ENCODE peak calls at places on chromosome 3, in four cellular contexts. V, Y, G and C are unnamed samples.

GRCh38 chr3:45034612-45035252 is 8.6 kb downstream of the CLEC3B start:
- DNase-seq in V (no peak), G (no peak), Y (no peak), C (no peak)

GRCh38 chr3:150410311-150411105 is 2.4 kb downstream of the TSC22D2 start:
- DNase-seq in V (peak; percentile 13), G (no peak), Y (no peak), C (peak; percentile 39)

GRCh38 chr3:13465236-13465958 is 14.7 kb upstream of the HDAC11 start:
- DNase-seq in V (no peak), G (no peak), Y (no peak), C (no peak)

GRCh38 chr3:154428369-154429206 is 1.4 kb downstream of the GPR149 start:
- DNase-seq in G (peak; percentile 60), V (no peak), Y (no peak), C (peak; percentile 42)

GRCh38 chr3:108182339-108182738 is 39.9 kb downstream of the IFT57 start:
- DNase-seq in V (no peak), G (no peak), Y (no peak), C (no peak)

GRCh38 chr3:45736707-45737106 is 47.5 kb downstream of the SACM1L start:
- DNase-seq in V (no peak), Y (no peak), G (no peak), C (no peak)

GRCh38 chr3:173396191-173397041 is 1.1 kb upstream of the NLGN1 start:
- DNase-seq in G (peak; percentile 51), V (no peak), Y (no peak), C (peak; percentile 37)

GRCh38 chr3:53795176-53795575 is 51.0 kb downstream of the CHDH start:
- DNase-seq in G (no peak), Y (no peak), V (no peak), C (no peak)

GRCh38 chr3:67349551-67350174 is 304.7 kb downstream of the SUCLG2 start:
- DNase-seq in G (no peak), Y (peak; percentile 42), V (no peak), C (no peak)

GRCh38 chr3:101719604-101720185 is 4.7 kb upstream of the CEP97 start:
- DNase-seq in Y (no peak), V (no peak), G (no peak), C (no peak)

GRCh38 chr3:115279939-115280338 is 132.9 kb upstream of the ZBTB20 start:
- DNase-seq in G (no peak), Y (no peak), V (no peak), C (no peak)

GRCh38 chr3:187264051-187264450 is 27.5 kb downstream of the MASP1 start:
- DNase-seq in G (no peak), Y (no peak), V (no peak), C (no peak)

GRCh38 chr3:60998855-60999254 is 252.4 kb downstream of the FHIT start:
- DNase-seq in Y (no peak), V (no peak), G (no peak), C (no peak)

GRCh38 chr3:136512391-136512790 is 239.8 kb downstream of the STAG1 start:
- DNase-seq in G (no peak), V (no peak), Y (no peak), C (no peak)

GRCh38 chr3:190737451-190737850 is 125.0 kb downstream of the GMNC start:
- DNase-seq in G (no peak), V (no peak), Y (no peak), C (no peak)

GRCh38 chr3:32460031-32460749 is 42.5 kb downstream of the CMTM6 start:
- DNase-seq in Y (no peak), G (peak; percentile 79), V (no peak), C (no peak)

GRCh38 chr3:57582470-57583168 is 14.5 kb downstream of the ARF4 start:
- DNase-seq in Y (no peak), V (no peak), G (no peak), C (peak; percentile 10)

GRCh38 chr3:27590437-27591320 is 106.5 kb upstream of the SLC4A7 start:
- DNase-seq in V (no peak), G (no peak), Y (no peak), C (no peak)

GRCh38 chr3:48478631-48479555 is 25.1 kb downstream of the SHISA5 start:
- DNase-seq in G (no peak), Y (no peak), V (no peak), C (no peak)

GRCh38 chr3:1929788-1930414 is 168.8 kb upstream of the CNTN4 start:
- DNase-seq in Y (no peak), G (no peak), V (no peak), C (no peak)

GRCh38 chr3:45596290-45596791 is 1.8 kb downstream of the LIMD1 start:
- DNase-seq in V (no peak), Y (peak; percentile 84), G (no peak), C (no peak)

GRCh38 chr3:52438104-52438376 is 6.9 kb downstream of the SEMA3G start:
- DNase-seq in G (no peak), V (no peak), Y (no peak), C (no peak)

GRCh38 chr3:120448707-120449650 is 1.8 kb downstream of the FSTL1 start:
- DNase-seq in V (no peak), G (no peak), Y (no peak), C (no peak)

GRCh38 chr3:48026951-48027908 is 11.0 kb upstream of the MAP4 start:
- DNase-seq in V (no peak), Y (no peak), G (no peak), C (no peak)

GRCh38 chr3:187107989-187108388 is 31.3 kb downstream of the RPL39L start:
- DNase-seq in Y (no peak), V (no peak), G (no peak), C (no peak)

GRCh38 chr3:38578081-38578475 is 71.4 kb downstream of the SCN5A start:
- DNase-seq in Y (no peak), V (no peak), G (peak; percentile 11), C (no peak)

GRCh38 chr3:23923786-23924185 is 6.9 kb downstream of the RPL15 start:
- DNase-seq in Y (no peak), V (no peak), G (no peak), C (no peak)

DNA sequence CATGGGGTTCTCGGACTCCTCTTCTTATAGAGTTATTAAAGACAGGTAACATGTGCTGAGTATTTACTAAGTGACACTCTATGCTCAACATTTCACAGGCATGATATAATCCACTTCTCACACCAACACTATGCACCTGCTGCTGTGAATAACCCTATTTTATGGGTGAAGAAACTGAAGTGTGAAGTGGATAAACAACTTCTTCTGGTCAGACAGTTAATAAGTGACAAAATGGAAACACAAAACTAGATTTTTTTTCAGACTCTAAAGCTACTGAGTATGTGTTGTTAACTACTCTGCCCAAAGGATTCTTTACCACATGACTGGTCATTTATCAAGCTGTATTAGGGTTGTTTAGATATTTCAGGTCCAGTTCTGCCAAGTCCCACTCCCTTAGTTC is 403.5 kb downstream of the DIPK2A start:
- DNase-seq in Y (no peak), V (no peak), G (no peak), C (no peak)
- TF ChIP-seq NRF1 in Y (no peak), V (no peak), G (no peak), C (no peak)

DNA sequence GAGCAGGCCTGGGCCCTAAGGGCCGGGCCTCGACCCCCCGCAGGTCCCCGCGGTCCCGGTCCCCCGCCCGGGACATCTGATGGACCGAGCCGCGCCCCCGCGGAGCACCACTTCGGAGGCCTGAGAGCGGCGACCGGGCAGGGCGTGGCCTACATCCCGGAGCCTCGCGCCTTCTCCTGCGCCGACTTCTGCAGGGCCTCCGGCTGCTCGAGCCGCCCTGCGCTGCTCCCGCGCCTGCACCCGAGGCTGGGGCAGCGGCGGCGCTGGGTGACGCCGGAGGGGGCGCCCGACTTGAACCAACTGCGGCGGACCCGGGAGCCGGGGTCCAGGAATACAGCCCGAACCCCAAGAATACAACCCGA is 14.9 kb upstream of the GP9 start:
- DNase-seq in Y (no peak), G (no peak), V (no peak), C (peak; percentile 49)
- TF ChIP-seq NRF1 in Y (no peak), G (no peak), V (no peak), C (no peak)

GRCh38 chr3:10647376-10647775 is 142.0 kb upstream of the ATP2B2 start:
- DNase-seq in G (peak; percentile 3), V (no peak), Y (no peak), C (no peak)
- TF ChIP-seq NRF1 in G (no peak), V (no peak), Y (no peak), C (no peak)

GRCh38 chr3:194840661-194841514 is 155.2 kb downstream of the FAM43A start:
- DNase-seq in V (peak; percentile 18), G (no peak), Y (no peak), C (peak; percentile 67)
- TF ChIP-seq NRF1 in V (no peak), G (no peak), Y (no peak), C (no peak)

GRCh38 chr3:4245671-4246070 is 57.5 kb upstream of the SETMAR start:
- DNase-seq in G (peak; percentile 46), V (no peak), Y (no peak), C (no peak)
- TF ChIP-seq NRF1 in G (no peak), V (no peak), Y (no peak), C (no peak)

DNA sequence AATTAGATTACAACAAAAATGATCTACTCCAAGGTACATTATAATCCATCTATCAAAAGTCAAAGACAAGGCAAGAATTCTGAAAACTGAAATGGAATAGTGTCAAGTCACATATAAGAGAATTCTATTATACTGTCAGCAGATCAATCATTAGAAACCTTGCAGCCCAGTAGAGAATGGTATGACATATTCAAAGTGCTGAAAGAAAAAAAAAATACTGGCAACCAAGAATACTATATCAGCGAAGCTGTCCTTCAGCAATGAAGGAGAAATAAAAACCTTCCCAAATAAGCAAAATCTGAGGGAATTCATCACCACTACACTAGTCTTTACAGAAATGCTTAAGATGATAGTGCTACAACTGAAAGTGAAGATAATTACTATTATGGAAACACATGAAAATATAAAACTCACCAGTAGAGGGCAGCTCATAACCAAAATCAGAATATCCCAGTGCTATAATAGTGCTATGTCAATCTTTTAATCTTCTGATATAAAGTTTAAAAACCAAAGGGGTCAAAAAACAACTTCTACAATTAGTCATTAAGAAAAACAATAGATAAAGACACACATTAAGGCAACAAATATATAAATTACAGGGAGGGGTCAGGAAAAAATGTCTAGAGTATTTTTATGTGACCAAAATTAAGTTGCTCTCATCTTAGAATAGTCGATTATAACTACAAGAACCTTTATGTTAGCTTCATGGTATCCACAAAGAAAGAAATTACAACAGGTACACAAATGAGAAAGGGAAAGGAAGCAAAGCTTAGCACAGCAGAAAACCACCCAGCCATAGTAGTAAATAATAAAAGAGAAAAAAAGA is 190.7 kb upstream of the CNTN6 start:
- DNase-seq in V (peak; percentile 30), Y (no peak), G (no peak), C (peak; percentile 3)
- TF ChIP-seq NRF1 in V (no peak), Y (no peak), G (no peak), C (no peak)

GRCh38 chr3:87350367-87351199 is 74.2 kb upstream of the POU1F1 start:
- DNase-seq in G (no peak), V (peak; percentile 40), Y (no peak), C (peak; percentile 46)
- TF ChIP-seq NRF1 in G (no peak), V (no peak), Y (no peak), C (no peak)

GRCh38 chr3:184156522-184156955 is 1.4 kb downstream of the DVL3 start:
- DNase-seq in G (peak; percentile 65), Y (no peak), V (peak; percentile 44), C (peak; percentile 78)
- TF ChIP-seq NRF1 in G (no peak), Y (no peak), V (no peak), C (no peak)